ENCODE peak calls at places on chromosomes 6 and 20, in seven cellular contexts. G is GM13977, E is B cell, B is astrocyte of the spinal cord, Z is lower lobe of right lung, T is heart right ventricle, L is thoracic aorta. C is an unnamed sample.

GRCh38 chr20:35497780-35498189 is 31.7 kb downstream of the C20orf173 start:
- DNase-seq in B (no peak), T (peak; percentile 73), Z (no peak), L (peak; percentile 19), E (no peak), G (no peak), C (no peak)

GRCh38 chr20:654427-654770 is 1.4 kb upstream of the SRXN1 start:
- DNase-seq in B (no peak), T (no peak), E (no peak), G (no peak), L (no peak), Z (no peak), C (no peak)

GRCh38 chr6:30259140-30260035 is 46.2 kb upstream of the TRIM26 start:
- DNase-seq in G (peak; percentile 88), T (peak; percentile 56), B (peak; percentile 73), Z (peak; percentile 77), E (peak; percentile 87), L (peak; percentile 28), C (peak; percentile 91)

GRCh38 chr20:6169251-6169650 is 46.4 kb upstream of the FERMT1 start:
- DNase-seq in L (no peak), E (no peak), T (no peak), Z (no peak), B (peak; percentile 1), G (no peak), C (no peak)

GRCh38 chr20:49377326-49377725 is 99.5 kb upstream of the ZNFX1 start:
- DNase-seq in T (no peak), L (no peak), E (no peak), B (no peak), G (no peak), Z (no peak), C (no peak)

GRCh38 chr6:159726196-159726917 is 949 bp upstream of the WTAP start:
- DNase-seq in E (no peak), Z (no peak), G (no peak), L (no peak), B (no peak), T (no peak), C (no peak)

GRCh38 chr6:105321207-105321606 is 81.7 kb downstream of the PREP start:
- DNase-seq in E (no peak), G (no peak), T (no peak), Z (no peak), L (no peak), B (no peak), C (no peak)

GRCh38 chr20:10448270-10449156 is 13.4 kb downstream of the SLX4IP start:
- DNase-seq in E (no peak), Z (no peak), L (no peak), B (no peak), G (no peak), T (no peak), C (no peak)

GRCh38 chr6:11918021-11918738 is 93.9 kb upstream of the HIVEP1 start:
- DNase-seq in B (peak; percentile 88), T (no peak), L (no peak), E (no peak), Z (no peak), G (no peak), C (no peak)

GRCh38 chr20:35462351-35462750 is 7.0 kb downstream of the CEP250 start:
- DNase-seq in E (peak; percentile 37), L (no peak), B (no peak), Z (no peak), G (no peak), T (no peak), C (no peak)

GRCh38 chr6:52491203-52492069 is 71.3 kb downstream of the EFHC1 start:
- DNase-seq in B (no peak), Z (no peak), E (peak; percentile 30), G (no peak), L (no peak), T (no peak), C (no peak)

GRCh38 chr6:40520683-40521082 is 66.5 kb downstream of the LRFN2 start:
- DNase-seq in B (no peak), E (no peak), Z (no peak), G (no peak), L (no peak), T (peak; percentile 34), C (no peak)

GRCh38 chr6:10901751-10902150 is 14.9 kb downstream of the SYCP2L start:
- DNase-seq in B (no peak), G (peak; percentile 34), Z (no peak), E (peak; percentile 69), T (no peak), L (no peak), C (peak; percentile 71)

GRCh38 chr6:67009818-67010217 is 1302.8 kb upstream of the EYS start:
- DNase-seq in T (no peak), E (no peak), G (no peak), L (no peak), Z (no peak), B (no peak), C (no peak)

GRCh38 chr6:37137881-37138568 is 31.9 kb upstream of the PIM1 start:
- DNase-seq in G (no peak), B (peak; percentile 94), Z (no peak), L (no peak), E (no peak), T (no peak), C (no peak)

GRCh38 chr6:2839982-2840793 is 1.5 kb downstream of the SERPINB1 start:
- DNase-seq in L (no peak), E (no peak), G (no peak), B (no peak), T (no peak), Z (no peak), C (no peak)

GRCh38 chr6:138206862-138207261 is 11.4 kb downstream of the PBOV1 start:
- DNase-seq in B (no peak), G (no peak), E (no peak), L (no peak), Z (no peak), T (no peak), C (no peak)

GRCh38 chr6:7745942-7746341 is 20.0 kb downstream of the BMP6 start:
- DNase-seq in T (no peak), B (no peak), G (no peak), E (no peak), Z (no peak), L (no peak), C (no peak)

GRCh38 chr20:4720121-4720976 is 1.4 kb upstream of the PRND start:
- DNase-seq in G (peak; percentile 92), L (no peak), Z (peak; percentile 82), B (peak; percentile 71), T (peak; percentile 67), E (peak; percentile 92), C (peak; percentile 94)

GRCh38 chr20:47336013-47336754 is 20.3 kb downstream of the ZMYND8 start:
- DNase-seq in G (no peak), L (no peak), E (no peak), B (peak; percentile 88), T (peak; percentile 28), Z (no peak), C (no peak)

GRCh38 chr6:37517411-37517812 is 17.7 kb upstream of the CCDC167 start:
- DNase-seq in G (no peak), E (no peak), L (no peak), T (no peak), Z (no peak), B (no peak), C (peak; percentile 55)

GRCh38 chr6:33925869-33926268 is 122.1 kb upstream of the MLN start:
- DNase-seq in Z (no peak), L (no peak), E (no peak), T (no peak), B (no peak), G (no peak), C (no peak)

GRCh38 chr20:40868568-40869223 is 159.9 kb upstream of the TOP1 start:
- DNase-seq in Z (no peak), T (no peak), B (peak; percentile 83), E (no peak), L (peak; percentile 4), G (no peak), C (no peak)

GRCh38 chr6:12137480-12137879 is 125.4 kb downstream of the HIVEP1 start:
- DNase-seq in T (no peak), E (no peak), Z (no peak), B (peak; percentile 81), L (peak; percentile 53), G (no peak), C (no peak)

GRCh38 chr20:51533291-51534172 is 9.0 kb downstream of the NFATC2 start:
- DNase-seq in L (no peak), T (no peak), B (peak; percentile 59), Z (no peak), E (no peak), G (no peak), C (no peak)
- TF ChIP-seq CTCF in L (no peak), T (no peak), B (no peak), Z (no peak), E (no peak), G (no peak), C (no peak)

DNA sequence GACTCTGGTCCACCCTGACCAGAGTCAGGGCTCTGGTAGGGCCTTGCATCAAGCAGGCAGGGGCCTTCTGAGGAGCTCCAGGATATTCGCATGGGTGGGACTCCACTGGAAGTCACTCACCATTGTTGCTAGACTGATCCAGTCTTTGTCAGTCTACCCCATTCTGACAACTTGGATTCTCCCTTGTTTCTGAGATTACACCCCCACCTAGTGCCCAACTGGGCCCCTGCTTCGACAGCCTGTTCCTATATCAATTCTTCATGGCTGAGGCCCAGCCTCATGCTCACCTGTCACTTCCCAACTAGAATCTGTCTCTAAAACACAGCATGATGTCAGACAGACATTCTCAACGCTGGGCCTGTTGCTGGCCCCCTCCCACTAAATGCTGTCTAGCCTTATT is 5.2 kb downstream of the SLC35D3 start:
- DNase-seq in E (peak; percentile 26), T (no peak), G (peak; percentile 58), Z (no peak), L (no peak), B (no peak), C (peak; percentile 48)
- TF ChIP-seq CTCF in E (peak; percentile 11), T (no peak), G (peak; percentile 45), Z (peak; percentile 29), L (no peak), B (peak; percentile 40), C (peak; percentile 52)

GRCh38 chr20:20859510-20859909 is 147.1 kb upstream of the RALGAPA2 start:
- DNase-seq in E (no peak), G (no peak), B (no peak), L (no peak), Z (no peak), T (no peak), C (no peak)

GRCh38 chr20:20869161-20869560 is 156.7 kb upstream of the RALGAPA2 start:
- DNase-seq in L (no peak), Z (no peak), T (no peak), B (no peak), G (no peak), E (no peak), C (no peak)

GRCh38 chr20:20860078-20860806 is 147.8 kb upstream of the RALGAPA2 start:
- DNase-seq in G (peak; percentile 75), Z (peak; percentile 90), L (peak; percentile 20), T (peak; percentile 84), B (peak; percentile 70), E (peak; percentile 75), C (peak; percentile 76)

GRCh38 chr20:20864346-20865096 is 152.1 kb upstream of the RALGAPA2 start:
- DNase-seq in E (no peak), G (no peak), Z (no peak), T (no peak), L (no peak), B (no peak), C (no peak)
- TF ChIP-seq CTCF in E (no peak), G (peak; percentile 14), Z (no peak), T (no peak), L (no peak), B (no peak), C (no peak)

DNA sequence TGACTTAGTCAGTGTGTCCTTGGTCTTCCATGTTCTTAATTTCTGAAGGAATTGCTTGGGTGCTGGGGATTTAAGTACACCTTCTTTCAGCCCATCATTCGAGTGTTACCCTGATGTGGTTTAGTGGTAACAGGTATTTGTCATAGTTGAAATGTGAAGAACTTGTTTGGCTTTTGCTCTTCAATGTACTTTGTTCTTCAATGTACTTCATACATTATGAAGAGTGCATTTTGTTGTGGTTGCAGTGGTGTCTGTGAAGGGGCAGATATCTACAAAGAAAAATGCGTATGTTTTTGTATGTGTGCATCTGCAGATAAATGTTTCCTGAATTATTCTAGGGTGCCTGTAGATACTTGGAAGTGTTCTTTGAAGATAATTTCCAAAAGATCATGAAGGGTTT is 111.2 kb upstream of the SUPT3H start:
- DNase-seq in L (no peak), T (no peak), G (no peak), B (no peak), E (no peak), Z (no peak), C (no peak)
- TF ChIP-seq CTCF in L (no peak), T (no peak), G (no peak), B (no peak), E (no peak), Z (no peak), C (no peak)

C was measured in GM10248.